ENCODE peak calls at places on chromosomes 13 and 19, in four cellular contexts. X is cerebellar cortex; O is OCI-LY7; I is activated CD8-positive, alpha-beta T cell treated with anti-CD3 and anti-CD28 coated beads for 36 hours. B is an unnamed sample.

GRCh38 chr19:15666883-15667282 is 6.0 kb upstream of the CYP4F12 start:
- DNase-seq in X (no peak), O (no peak), I (no peak), B (no peak)

GRCh38 chr19:43651758-43652545 is 12.3 kb upstream of the CADM4 start:
- DNase-seq in X (peak; percentile 91), O (peak; percentile 79), I (peak; percentile 60), B (peak; percentile 85)

GRCh38 chr19:58483776-58484175 is 7.6 kb downstream of the ZNF446 start:
- DNase-seq in X (no peak), O (no peak), I (no peak), B (no peak)

GRCh38 chr19:39444598-39445257 is 654 bp upstream of the SUPT5H start:
- DNase-seq in X (no peak), O (no peak), I (no peak), B (no peak)

GRCh38 chr19:46373573-46374359 is 26.9 kb downstream of the PPP5C start:
- DNase-seq in X (peak; percentile 47), O (no peak), I (no peak), B (peak; percentile 71)

GRCh38 chr13:23467048-23467931 is 33.8 kb upstream of the SACS start:
- DNase-seq in X (no peak), O (no peak), I (no peak), B (no peak)

GRCh38 chr13:91381371-91381770 is 17.1 kb upstream of the GPC5 start:
- DNase-seq in X (peak; percentile 25), O (peak; percentile 65), I (no peak), B (no peak)

GRCh38 chr13:113956571-113956970 is 17.3 kb downstream of the C13orf46 start:
- DNase-seq in X (no peak), O (no peak), I (no peak), B (no peak)

GRCh38 chr13:24459234-24459633 is 53.3 kb downstream of the PARP4 start:
- DNase-seq in X (no peak), O (no peak), I (peak; percentile 24), B (no peak)

GRCh38 chr19:36916991-36917390 is 859 bp downstream of the ZNF568 start:
- DNase-seq in X (peak; percentile 19), O (no peak), I (peak; percentile 8), B (peak; percentile 15)